ENCODE peak calls at places on chromosomes 2 and 18, in seven cellular contexts. S, B, E, L, I, K and H are unnamed samples.

GRCh38 chr18:4854664-4855063 is 342.4 kb downstream of the AKAIN1 start:
- DNase-seq in S (no peak), B (no peak), E (no peak), L (no peak), I (no peak), K (peak; percentile 39), H (no peak)

GRCh38 chr2:151575338-151575737 is 158.9 kb downstream of the NEB start:
- DNase-seq in S (no peak), B (no peak), E (no peak), L (no peak), I (no peak), K (no peak), H (no peak)

GRCh38 chr2:201220102-201220570 is 37.2 kb downstream of the CASP10 start:
- DNase-seq in S (peak; percentile 67), B (no peak), E (peak; percentile 27), L (no peak), I (no peak), K (no peak), H (no peak)

GRCh38 chr2:63792523-63792922 is 49.2 kb upstream of the UGP2 start:
- DNase-seq in S (no peak), B (no peak), E (no peak), L (no peak), I (no peak), K (no peak), H (no peak)

GRCh38 chr18:75582406-75582821 is 154.9 kb upstream of the SMIM21 start:
- DNase-seq in S (no peak), B (no peak), E (no peak), L (no peak), I (no peak), K (no peak), H (no peak)

GRCh38 chr2:219368690-219369108 is 19.0 kb downstream of the DNPEP start:
- DNase-seq in S (no peak), B (no peak), E (no peak), L (no peak), I (no peak), K (no peak), H (no peak)

GRCh38 chr2:98464772-98465310 is 20.2 kb downstream of the INPP4A start:
- DNase-seq in S (no peak), B (peak; percentile 98), E (no peak), L (no peak), I (no peak), K (no peak), H (no peak)

GRCh38 chr2:173218331-173219056 is 136.2 kb upstream of the CDCA7 start:
- DNase-seq in S (no peak), B (no peak), E (no peak), L (peak; percentile 15), I (no peak), K (no peak), H (no peak)

GRCh38 chr18:35042389-35043066 is 1.3 kb downstream of the MAPRE2 start:
- DNase-seq in S (no peak), B (no peak), E (no peak), L (no peak), I (no peak), K (no peak), H (no peak)

GRCh38 chr18:75462178-75462832 is 34.8 kb upstream of the SMIM21 start:
- DNase-seq in S (no peak), B (no peak), E (no peak), L (no peak), I (no peak), K (no peak), H (no peak)

GRCh38 chr2:99648115-99648850 is 158.5 kb upstream of the REV1 start:
- DNase-seq in S (no peak), B (no peak), E (no peak), L (no peak), I (no peak), K (no peak), H (no peak)

GRCh38 chr2:226001716-226002115 is 602.2 kb downstream of the NYAP2 start:
- DNase-seq in S (no peak), B (no peak), E (no peak), L (no peak), I (no peak), K (no peak), H (no peak)

GRCh38 chr2:219596954-219597551 is 604 bp upstream of the STK11IP start:
- DNase-seq in S (no peak), B (no peak), E (peak; percentile 51), L (peak; percentile 61), I (no peak), K (no peak), H (no peak)

GRCh38 chr2:102334471-102334870 is 21.1 kb upstream of the IL18R1 start:
- DNase-seq in S (no peak), B (no peak), E (no peak), L (no peak), I (no peak), K (no peak), H (no peak)

GRCh38 chr2:232146294-232146693 is 184.8 kb downstream of the DIS3L2 start:
- DNase-seq in S (no peak), B (no peak), E (no peak), L (no peak), I (no peak), K (no peak), H (no peak)

GRCh38 chr2:13581471-13581870 is 864.7 kb downstream of the TRIB2 start:
- DNase-seq in S (no peak), B (no peak), E (no peak), L (no peak), I (no peak), K (no peak), H (no peak)

GRCh38 chr2:233996436-233996835 is 54.1 kb upstream of the SPP2 start:
- DNase-seq in S (no peak), B (no peak), E (no peak), L (no peak), I (no peak), K (no peak), H (no peak)

GRCh38 chr2:54945401-54946219 is 104.6 kb downstream of the RTN4 start:
- DNase-seq in S (no peak), B (peak; percentile 15), E (no peak), L (peak; percentile 45), I (no peak), K (no peak), H (peak; percentile 42)

GRCh38 chr2:230129343-230129742 is 60.6 kb upstream of the SLC16A14 start:
- DNase-seq in S (no peak), B (no peak), E (no peak), L (peak; percentile 77), I (no peak), K (no peak), H (no peak)

GRCh38 chr2:130913891-130914290 is 77.2 kb downstream of the ARHGEF4 start:
- DNase-seq in S (no peak), B (no peak), E (no peak), L (no peak), I (no peak), K (no peak), H (no peak)

GRCh38 chr2:119158563-119159347 is at the start of gene C1QL2:
- DNase-seq in S (no peak), B (no peak), E (peak; percentile 60), L (no peak), I (no peak), K (no peak), H (no peak)

GRCh38 chr2:217864960-217865359 is 137.8 kb downstream of the TNS1 start:
- DNase-seq in S (no peak), B (peak; percentile 36), E (no peak), L (no peak), I (peak; percentile 31), K (no peak), H (peak; percentile 54)

GRCh38 chr18:45727068-45727467 is 3.1 kb downstream of the SLC14A1 start:
- DNase-seq in S (no peak), B (no peak), E (no peak), L (no peak), I (no peak), K (no peak), H (no peak)

GRCh38 chr18:67232406-67232805 is 284.1 kb downstream of the DSEL start:
- DNase-seq in S (no peak), B (no peak), E (no peak), L (no peak), I (no peak), K (peak; percentile 10), H (no peak)

GRCh38 chr2:128298286-128298685 is 20.4 kb downstream of the HS6ST1 start:
- DNase-seq in S (no peak), B (no peak), E (no peak), L (no peak), I (no peak), K (no peak), H (no peak)
- TF ChIP-seq TAF1 in S (no peak), B (no peak), E (no peak), L (no peak), I (no peak), K (no peak), H (no peak)

DNA sequence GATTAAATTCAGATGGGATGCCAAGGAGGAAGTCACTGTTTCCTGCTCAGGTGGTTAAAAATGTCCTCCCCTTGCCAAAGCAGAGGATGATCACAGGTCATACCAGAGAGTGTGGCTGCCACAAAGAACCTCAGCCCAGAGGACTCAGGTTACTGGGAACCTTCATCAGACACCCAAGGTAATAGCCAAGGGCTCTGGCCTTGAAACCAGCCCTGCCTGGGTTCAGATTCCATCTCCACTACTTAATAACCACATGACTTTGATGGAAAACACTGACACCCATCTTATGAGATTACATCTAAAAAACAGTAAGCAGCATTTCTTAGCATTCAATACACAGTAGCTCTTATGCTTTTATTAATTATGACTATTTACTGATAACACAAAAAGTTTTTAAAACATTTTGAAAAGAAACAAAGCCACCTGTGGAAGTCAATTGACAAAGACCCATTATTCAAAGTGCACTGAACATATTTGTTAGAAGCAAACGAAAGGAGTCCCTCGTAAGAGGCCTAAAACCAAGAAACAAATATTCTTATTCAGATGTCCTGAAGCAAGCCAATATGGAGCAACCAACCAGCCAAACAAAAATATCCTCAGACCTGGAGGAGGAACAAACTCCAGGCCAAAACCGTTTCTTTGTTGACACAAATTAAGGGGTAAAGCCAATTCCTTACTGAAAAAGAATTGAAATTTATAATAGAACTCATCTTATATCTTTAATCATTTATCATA is 241.5 kb downstream of the RNF152 start:
- DNase-seq in S (no peak), B (no peak), E (peak; percentile 19), L (no peak), I (no peak), K (no peak), H (no peak)
- TF ChIP-seq TAF1 in S (no peak), B (no peak), E (no peak), L (no peak), I (no peak), K (no peak), H (no peak)

GRCh38 chr2:16482485-16482884 is 183.1 kb downstream of the CYRIA start:
- DNase-seq in S (no peak), B (no peak), E (no peak), L (no peak), I (no peak), K (no peak), H (no peak)

DNA sequence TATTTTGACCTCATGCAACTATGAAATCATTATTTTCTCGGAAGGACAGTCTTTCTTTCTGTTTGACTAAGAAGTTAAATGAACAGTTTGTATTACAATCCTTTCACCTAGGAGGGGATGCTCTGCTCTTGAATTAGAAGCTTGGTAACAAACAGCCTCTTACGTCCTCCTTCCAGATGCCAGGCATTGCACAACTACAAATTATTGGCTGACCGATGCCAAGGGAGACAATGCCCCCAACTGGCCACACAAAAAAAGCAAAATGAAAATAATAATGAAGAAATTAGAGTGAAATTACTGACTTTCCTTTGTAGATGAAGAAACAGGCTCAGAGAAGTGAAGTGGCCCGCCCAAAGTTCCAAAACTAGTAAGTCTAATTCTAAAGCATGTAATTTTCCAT is 177.9 kb downstream of the CYRIA start:
- DNase-seq in S (no peak), B (no peak), E (peak; percentile 73), L (peak; percentile 34), I (no peak), K (no peak), H (no peak)
- TF ChIP-seq TAF1 in S (no peak), B (no peak), E (no peak), L (no peak), I (no peak), K (no peak), H (no peak)

GRCh38 chr2:96832751-96833507 is 10.9 kb downstream of the ANKRD23 start:
- DNase-seq in S (no peak), B (no peak), E (no peak), L (no peak), I (no peak), K (no peak), H (no peak)
- TF ChIP-seq TAF1 in S (no peak), B (no peak), E (no peak), L (no peak), I (no peak), K (peak; percentile 40), H (no peak)